ENCODE peak calls at places on chromosome 19, in six cellular contexts. I is NCI-H2081 treated with DMSO at 0.1 percent for 48 hours, S is naive B cell, R is substantia nigra, B is astrocyte of the cerebellum, F is heart left ventricle. H is an unnamed sample.

GRCh38 chr19:38975861-38976271 is 324 bp upstream of the FBXO17 start:
- DNase-seq in F (peak; percentile 20), S (no peak), I (no peak), R (peak; percentile 51), B (no peak), H (no peak)

GRCh38 chr19:38421856-38422255 is 4.2 kb downstream of the RASGRP4 start:
- DNase-seq in R (no peak), S (no peak), F (no peak), I (no peak), B (no peak), H (no peak)

GRCh38 chr19:6100284-6100915 is 9.9 kb downstream of the RFX2 start:
- DNase-seq in S (peak; percentile 28), B (no peak), I (no peak), F (peak; percentile 34), R (no peak), H (peak; percentile 88)

GRCh38 chr19:44951179-44952159 is 3.7 kb upstream of the CLPTM1 start:
- DNase-seq in F (peak; percentile 64), R (peak; percentile 77), I (peak; percentile 5), B (peak; percentile 74), S (peak; percentile 69), H (peak; percentile 58)

GRCh38 chr19:33304760-33305647 is 2.7 kb upstream of the CEBPA start:
- DNase-seq in S (no peak), F (no peak), B (no peak), R (no peak), I (no peak), H (no peak)

GRCh38 chr19:4474504-4475136 is 2.5 kb downstream of the HDGFL2 start:
- DNase-seq in S (no peak), B (peak; percentile 49), I (peak; percentile 48), F (no peak), R (peak; percentile 22), H (no peak)

GRCh38 chr19:10085641-10086031 is 481 bp upstream of the SHFL start:
- DNase-seq in R (no peak), B (no peak), F (no peak), I (no peak), S (no peak), H (no peak)

GRCh38 chr19:49058592-49058991 is 1.0 kb upstream of the CGB7 start:
- DNase-seq in B (peak; percentile 18), I (no peak), S (no peak), F (no peak), R (no peak), H (no peak)

GRCh38 chr19:46890423-46891170 is 29.8 kb downstream of the ARHGAP35 start:
- DNase-seq in B (peak; percentile 38), F (no peak), S (no peak), R (no peak), I (no peak), H (no peak)

GRCh38 chr19:29491491-29491890 is 34.3 kb upstream of the VSTM2B start:
- DNase-seq in S (no peak), I (no peak), B (no peak), F (no peak), R (no peak), H (no peak)

GRCh38 chr19:44163789-44164188 is 1.1 kb upstream of the ZNF226 start:
- DNase-seq in R (no peak), S (no peak), I (no peak), B (no peak), F (no peak), H (no peak)

GRCh38 chr19:10537668-10538067 is 6.0 kb upstream of the ATG4D start:
- DNase-seq in B (no peak), R (no peak), F (no peak), I (no peak), S (no peak), H (no peak)

GRCh38 chr19:42286349-42287016 is 15.4 kb upstream of the PRR19 start:
- DNase-seq in R (peak; percentile 34), F (no peak), S (no peak), B (no peak), I (no peak), H (no peak)

GRCh38 chr19:1496714-1497577 is 6.0 kb downstream of the REEP6 start:
- DNase-seq in I (no peak), R (no peak), S (no peak), F (no peak), B (no peak), H (no peak)

GRCh38 chr19:36652958-36653357 is 13.7 kb downstream of the ZNF461 start:
- DNase-seq in F (no peak), I (no peak), S (no peak), B (no peak), R (no peak), H (no peak)

GRCh38 chr19:31992750-31993149 is 352.7 kb upstream of the ZNF507 start:
- DNase-seq in S (no peak), F (no peak), I (no peak), B (no peak), R (no peak), H (no peak)

GRCh38 chr19:10353793-10354391 is 14.5 kb upstream of the ICAM3 start:
- DNase-seq in R (no peak), F (peak; percentile 79), B (no peak), S (no peak), I (no peak), H (no peak)

GRCh38 chr19:45305421-45305820 is 17.3 kb downstream of the CKM start:
- DNase-seq in B (no peak), F (no peak), I (no peak), R (no peak), S (no peak), H (no peak)

GRCh38 chr19:7685546-7686445 is 5.2 kb downstream of the TRAPPC5 start:
- DNase-seq in F (no peak), I (no peak), R (no peak), S (no peak), B (no peak), H (no peak)

GRCh38 chr19:6660930-6661329 is 9.0 kb downstream of the TNFSF14 start:
- DNase-seq in I (no peak), B (no peak), R (no peak), F (no peak), S (no peak), H (no peak)

GRCh38 chr19:10501971-10502523 is 1.1 kb downstream of the KEAP1 start:
- DNase-seq in R (peak; percentile 79), S (no peak), B (no peak), I (no peak), F (peak; percentile 76), H (peak; percentile 52)

GRCh38 chr19:15448778-15449619 is 757 bp downstream of the WIZ start:
- DNase-seq in R (no peak), S (no peak), I (no peak), B (no peak), F (no peak), H (no peak)

GRCh38 chr19:31350033-31350692 is 927 bp upstream of the TSHZ3 start:
- DNase-seq in F (peak; percentile 60), I (no peak), B (no peak), R (no peak), S (no peak), H (no peak)

GRCh38 chr19:17090501-17091074 is 15.0 kb downstream of the MYO9B start:
- DNase-seq in F (no peak), I (no peak), S (peak; percentile 79), B (no peak), R (no peak), H (peak; percentile 34)

GRCh38 chr19:5228932-5229777 is 111.5 kb downstream of the PTPRS start:
- DNase-seq in F (no peak), I (no peak), R (no peak), B (no peak), S (no peak), H (no peak)

GRCh38 chr19:2793126-2793525 is 7.8 kb downstream of the THOP1 start:
- DNase-seq in S (no peak), B (no peak), F (no peak), I (no peak), R (no peak), H (no peak)

GRCh38 chr19:2491130-2491801 is 15.3 kb downstream of the GADD45B start:
- DNase-seq in S (peak; percentile 42), I (peak; percentile 44), B (peak; percentile 66), R (no peak), F (no peak), H (no peak)

GRCh38 chr19:48812094-48812929 is 1.5 kb upstream of the BCAT2 start:
- DNase-seq in I (peak; percentile 61), R (peak; percentile 72), B (no peak), S (peak; percentile 64), F (peak; percentile 92), H (peak; percentile 45)

GRCh38 chr19:15463865-15464371 is 426 bp downstream of the RASAL3 start:
- DNase-seq in S (peak; percentile 69), F (peak; percentile 23), I (no peak), B (no peak), R (no peak), H (peak; percentile 70)

GRCh38 chr19:15248648-15249559 is 16.7 kb upstream of the EPHX3 start:
- DNase-seq in R (peak; percentile 24), I (no peak), S (no peak), B (peak; percentile 81), F (peak; percentile 88), H (no peak)

GRCh38 chr19:45211751-45212381 is 33.3 kb downstream of the BLOC1S3 start:
- DNase-seq in F (peak; percentile 64), B (peak; percentile 33), R (no peak), I (no peak), S (no peak), H (no peak)

GRCh38 chr19:1875646-1876493 is 9.4 kb downstream of the ABHD17A start:
- DNase-seq in R (peak; percentile 87), B (peak; percentile 46), F (peak; percentile 94), S (peak; percentile 87), I (peak; percentile 22), H (peak; percentile 81)

GRCh38 chr19:7748756-7749155 is 1.4 kb upstream of the CD209 start:
- DNase-seq in B (no peak), I (no peak), F (no peak), S (peak; percentile 18), R (no peak), H (no peak)

GRCh38 chr19:34879563-34879962 is 47.1 kb upstream of the ZNF30 start:
- DNase-seq in R (no peak), I (no peak), S (no peak), B (no peak), F (no peak), H (no peak)

GRCh38 chr19:6739884-6740588 is 556 bp downstream of the TRIP10 start:
- DNase-seq in I (no peak), F (peak; percentile 63), R (no peak), B (no peak), S (no peak), H (no peak)

GRCh38 chr19:48244289-48244688 is 11.4 kb downstream of the CARD8 start:
- DNase-seq in F (no peak), S (no peak), R (no peak), B (no peak), I (no peak), H (peak; percentile 26)

GRCh38 chr19:33469171-33470039 is 52.2 kb downstream of the PEPD start:
- DNase-seq in S (no peak), R (no peak), I (no peak), F (no peak), B (no peak), H (no peak)

GRCh38 chr19:4557971-4558941 is 1.2 kb downstream of the SEMA6B start:
- DNase-seq in B (no peak), I (no peak), S (peak; percentile 19), F (no peak), R (no peak), H (no peak)